ENCODE peak calls at places on chromosomes 5 and 9, in ten cellular contexts. W is left ventricle myocardium inferior; X is brain microvascular endothelial cell; P is right cardiac atrium; T is GM23338; O is neural progenitor cell; B is gastrocnemius medialis; L is coronary artery; A is aorta; V is effector memory CD4-positive, alpha-beta T cell. U is an unnamed sample.

GRCh38 chr9:137986268-137987099 is 108.9 kb downstream of the CACNA1B start:
- DNase-seq in W (no peak), X (no peak), P (no peak), T (no peak), O (no peak), B (no peak), L (no peak), A (peak; percentile 62), V (no peak), U (no peak)

GRCh38 chr5:139285651-139286392 is 7.7 kb upstream of the MATR3 start:
- DNase-seq in W (no peak), X (no peak), P (no peak), T (no peak), O (no peak), B (no peak), L (no peak), A (no peak), V (no peak), U (no peak)

GRCh38 chr5:150640311-150641005 is at the start of gene SYNPO:
- DNase-seq in W (peak; percentile 76), X (peak; percentile 90), P (peak; percentile 91), T (no peak), O (no peak), B (peak; percentile 78), L (peak; percentile 92), A (peak; percentile 91), V (no peak), U (peak; percentile 75)

GRCh38 chr5:69046375-69046957 is 47.3 kb upstream of the SLC30A5 start:
- DNase-seq in W (no peak), X (no peak), P (no peak), T (no peak), O (no peak), B (no peak), L (no peak), A (no peak), V (no peak), U (peak; percentile 35)

GRCh38 chr9:98378206-98379193 is 123.1 kb upstream of the TBC1D2 start:
- DNase-seq in W (no peak), X (no peak), P (no peak), T (no peak), O (no peak), B (no peak), L (no peak), A (no peak), V (no peak), U (peak; percentile 84)

GRCh38 chr5:142015781-142016533 is 3.1 kb upstream of the GNPDA1 start:
- DNase-seq in W (no peak), X (no peak), P (no peak), T (no peak), O (no peak), B (no peak), L (no peak), A (no peak), V (peak; percentile 22), U (no peak)

GRCh38 chr9:6305954-6306563 is 22.1 kb upstream of the TPD52L3 start:
- DNase-seq in W (no peak), X (no peak), P (no peak), T (peak; percentile 61), O (peak; percentile 36), B (no peak), L (no peak), A (no peak), V (no peak), U (peak; percentile 45)

GRCh38 chr9:126791406-126792230 is 13.2 kb upstream of the ZBTB43 start:
- DNase-seq in W (no peak), X (peak; percentile 96), P (no peak), T (no peak), O (no peak), B (peak; percentile 80), L (no peak), A (no peak), V (no peak), U (peak; percentile 41)

GRCh38 chr5:18312016-18312415 is 677.8 kb downstream of the TAF11L14 start:
- DNase-seq in W (no peak), X (no peak), P (no peak), T (no peak), O (no peak), B (no peak), L (no peak), A (no peak), V (no peak), U (no peak)

GRCh38 chr9:68508547-68508946 is 32.1 kb downstream of the TMEM252 start:
- DNase-seq in W (no peak), X (no peak), P (no peak), T (no peak), O (no peak), B (no peak), L (no peak), A (no peak), V (no peak), U (no peak)

GRCh38 chr9:128724744-128725211 is 851 bp upstream of the ZDHHC12 start:
- DNase-seq in W (peak; percentile 79), X (peak; percentile 68), P (peak; percentile 87), T (peak; percentile 97), O (peak; percentile 90), B (peak; percentile 63), L (no peak), A (peak; percentile 84), V (no peak), U (peak; percentile 96)

GRCh38 chr5:112420111-112420864 is 1.2 kb upstream of the EPB41L4A start:
- DNase-seq in W (peak; percentile 89), X (peak; percentile 38), P (peak; percentile 94), T (peak; percentile 89), O (peak; percentile 93), B (peak; percentile 59), L (peak; percentile 90), A (peak; percentile 94), V (no peak), U (peak; percentile 86)

GRCh38 chr5:59921816-59922215 is 28.3 kb upstream of the PDE4D start:
- DNase-seq in W (no peak), X (no peak), P (no peak), T (peak; percentile 55), O (no peak), B (no peak), L (no peak), A (no peak), V (no peak), U (peak; percentile 37)

GRCh38 chr5:59917121-59917520 is 23.6 kb upstream of the PDE4D start:
- DNase-seq in W (no peak), X (no peak), P (no peak), T (no peak), O (no peak), B (no peak), L (no peak), A (no peak), V (no peak), U (no peak)

GRCh38 chr5:59923465-59923864 is 29.9 kb upstream of the PDE4D start:
- DNase-seq in W (no peak), X (peak; percentile 20), P (no peak), T (peak; percentile 48), O (peak; percentile 4), B (no peak), L (no peak), A (no peak), V (no peak), U (peak; percentile 47)

DNA sequence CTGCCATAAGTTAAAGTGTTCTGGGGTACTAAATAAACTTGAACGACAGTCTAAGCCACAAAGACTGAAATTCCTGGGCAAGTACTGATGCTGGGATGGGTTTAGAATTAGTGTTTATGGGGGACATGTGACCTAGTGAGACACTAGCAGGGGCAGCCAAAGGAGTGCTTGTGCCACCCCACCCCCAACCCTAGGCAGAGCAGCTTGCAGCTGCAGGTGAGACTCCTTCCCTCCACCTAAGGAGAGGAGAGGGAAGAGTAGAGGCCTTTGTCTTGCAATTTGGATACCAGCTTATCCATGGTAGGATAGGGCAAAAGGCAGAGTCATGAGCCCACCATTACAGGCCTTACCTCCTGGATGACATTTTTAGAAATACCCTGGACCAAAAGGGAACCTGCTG is 28.7 kb upstream of the PDE4D start:
- DNase-seq in W (no peak), X (no peak), P (no peak), T (peak; percentile 21), O (no peak), B (no peak), L (no peak), A (no peak), V (no peak), U (peak; percentile 14)
- H3K27ac ChIP-seq in W (no peak overlapping the region), X (no peak overlapping the region), P (no peak overlapping the region), T (no peak overlapping the region), O (no peak overlapping the region), B (no peak overlapping the region), L (no peak overlapping the region), A (no peak overlapping the region), V (no peak overlapping the region), U (no peak overlapping the region)

GRCh38 chr5:137300411-137301240 is 198.5 kb downstream of the SPOCK1 start:
- DNase-seq in W (no peak), X (peak; percentile 50), P (no peak), T (no peak), O (no peak), B (no peak), L (no peak), A (no peak), V (no peak), U (no peak)
- H3K27ac ChIP-seq in W (no peak overlapping the region), X (no peak overlapping the region), P (peak overlapping the region; percentile 46), T (no peak overlapping the region), O (no peak overlapping the region), B (no peak overlapping the region), L (peak overlapping the region; percentile 30), A (peak overlapping the region; percentile 65), V (no peak overlapping the region), U (no peak overlapping the region)

GRCh38 chr9:35464056-35465025 is 25.6 kb upstream of the RUSC2 start:
- DNase-seq in W (no peak), X (no peak), P (no peak), T (no peak), O (no peak), B (no peak), L (no peak), A (no peak), V (no peak), U (no peak)
- H3K27ac ChIP-seq in W (no peak overlapping the region), X (no peak overlapping the region), P (no peak overlapping the region), T (no peak overlapping the region), O (no peak overlapping the region), B (no peak overlapping the region), L (peak overlapping the region; percentile 49), A (no peak overlapping the region), V (no peak overlapping the region), U (no peak overlapping the region)

GRCh38 chr9:108057421-108058136 is 568.0 kb upstream of the KLF4 start:
- DNase-seq in W (no peak), X (peak; percentile 94), P (no peak), T (peak; percentile 10), O (no peak), B (peak; percentile 69), L (no peak), A (no peak), V (no peak), U (no peak)
- H3K27ac ChIP-seq in W (peak overlapping the region; percentile 40), X (peak overlapping the region; percentile 65), P (no peak overlapping the region), T (no peak overlapping the region), O (no peak overlapping the region), B (peak overlapping the region; percentile 64), L (peak overlapping the region; percentile 39), A (no peak overlapping the region), V (no peak overlapping the region), U (no peak overlapping the region)